ENCODE peak calls at places on chromosomes 2 and 18, in six cellular contexts. H, U, D, S, F and M are unnamed samples.

GRCh38 chr18:44958450-44958849 is 277.8 kb downstream of the SETBP1 start:
- DNase-seq in H (no peak), U (no peak), D (no peak), S (no peak), F (no peak), M (no peak)

GRCh38 chr2:233414777-233415570 is 60.7 kb downstream of the DGKD start:
- DNase-seq in H (no peak), U (no peak), D (no peak), S (no peak), F (no peak), M (no peak)

GRCh38 chr2:63827749-63828148 is 13.9 kb upstream of the UGP2 start:
- DNase-seq in H (no peak), U (no peak), D (no peak), S (peak; percentile 43), F (no peak), M (peak; percentile 92)

GRCh38 chr2:217687771-217688170 is 315.0 kb downstream of the TNS1 start:
- DNase-seq in H (no peak), U (no peak), D (no peak), S (no peak), F (no peak), M (no peak)

GRCh38 chr18:68803371-68803770 is 5.5 kb downstream of the CCDC102B start:
- DNase-seq in H (no peak), U (no peak), D (no peak), S (no peak), F (no peak), M (no peak)

GRCh38 chr2:105038383-105039061 is 653 bp downstream of the MRPS9 start:
- DNase-seq in H (no peak), U (peak; percentile 4), D (no peak), S (no peak), F (no peak), M (no peak)

GRCh38 chr2:52128081-52128480 is 1096.1 kb upstream of the NRXN1 start:
- DNase-seq in H (peak; percentile 20), U (no peak), D (no peak), S (no peak), F (no peak), M (no peak)

GRCh38 chr2:12169721-12170120 is 423.3 kb downstream of the LPIN1 start:
- DNase-seq in H (no peak), U (no peak), D (no peak), S (no peak), F (no peak), M (no peak)

GRCh38 chr2:122519366-122519765 is 763.9 kb downstream of the TSN start:
- DNase-seq in H (no peak), U (no peak), D (no peak), S (peak; percentile 1), F (no peak), M (peak; percentile 6)

GRCh38 chr2:205995260-205995659 is 90.7 kb downstream of the INO80D start:
- DNase-seq in H (no peak), U (no peak), D (no peak), S (no peak), F (no peak), M (no peak)

GRCh38 chr2:98025481-98026037 is 29.8 kb upstream of the TMEM131 start:
- DNase-seq in H (no peak), U (no peak), D (no peak), S (no peak), F (no peak), M (no peak)

GRCh38 chr2:196586511-196586991 is 53.0 kb upstream of the CCDC150 start:
- DNase-seq in H (no peak), U (no peak), D (no peak), S (peak; percentile 2), F (no peak), M (no peak)

GRCh38 chr2:72109291-72109690 is 38.4 kb downstream of the CYP26B1 start:
- DNase-seq in H (no peak), U (no peak), D (no peak), S (no peak), F (no peak), M (no peak)

GRCh38 chr18:34691626-34692025 is 18.5 kb upstream of the DTNA start:
- DNase-seq in H (no peak), U (no peak), D (no peak), S (no peak), F (no peak), M (no peak)

GRCh38 chr2:85577386-85578242 is at the start of gene VAMP8:
- DNase-seq in H (peak; percentile 86), U (no peak), D (peak; percentile 53), S (peak; percentile 77), F (no peak), M (peak; percentile 44)

GRCh38 chr2:3001595-3002184 is 375.9 kb downstream of the EIPR1 start:
- DNase-seq in H (peak; percentile 8), U (no peak), D (no peak), S (peak; percentile 18), F (no peak), M (no peak)

GRCh38 chr2:105604938-105605337 is 139.8 kb upstream of the NCK2 start:
- DNase-seq in H (no peak), U (no peak), D (no peak), S (no peak), F (no peak), M (no peak)

GRCh38 chr2:85064927-85065630 is 68.1 kb upstream of the TCF7L1 start:
- DNase-seq in H (no peak), U (peak; percentile 73), D (no peak), S (no peak), F (no peak), M (no peak)

GRCh38 chr2:177249038-177249437 is 15.5 kb downstream of the NFE2L2 start:
- DNase-seq in H (no peak), U (no peak), D (no peak), S (no peak), F (no peak), M (no peak)

GRCh38 chr2:161569401-161569800 is 54.8 kb upstream of the SLC4A10 start:
- DNase-seq in H (no peak), U (no peak), D (no peak), S (no peak), F (no peak), M (no peak)

GRCh38 chr2:50225021-50225928 is 806.7 kb downstream of the NRXN1 start:
- DNase-seq in H (no peak), U (no peak), D (peak; percentile 43), S (no peak), F (no peak), M (no peak)

GRCh38 chr18:58091099-58091611 is 47.1 kb downstream of the NEDD4L start:
- DNase-seq in H (no peak), U (no peak), D (no peak), S (no peak), F (peak; percentile 72), M (no peak)

GRCh38 chr2:149258531-149258930 is 71.9 kb upstream of the LYPD6 start:
- DNase-seq in H (no peak), U (no peak), D (no peak), S (no peak), F (no peak), M (no peak)

GRCh38 chr2:27489118-27489497 is 435 bp downstream of the IFT172 start:
- DNase-seq in H (no peak), U (peak; percentile 36), D (no peak), S (peak; percentile 34), F (no peak), M (peak; percentile 44)

GRCh38 chr2:217919781-217920351 is 82.9 kb downstream of the TNS1 start:
- DNase-seq in H (no peak), U (no peak), D (peak; percentile 60), S (no peak), F (no peak), M (no peak)

GRCh38 chr2:200022511-200022910 is 67.1 kb downstream of the MAIP1 start:
- DNase-seq in H (no peak), U (no peak), D (no peak), S (no peak), F (no peak), M (no peak)

DNA sequence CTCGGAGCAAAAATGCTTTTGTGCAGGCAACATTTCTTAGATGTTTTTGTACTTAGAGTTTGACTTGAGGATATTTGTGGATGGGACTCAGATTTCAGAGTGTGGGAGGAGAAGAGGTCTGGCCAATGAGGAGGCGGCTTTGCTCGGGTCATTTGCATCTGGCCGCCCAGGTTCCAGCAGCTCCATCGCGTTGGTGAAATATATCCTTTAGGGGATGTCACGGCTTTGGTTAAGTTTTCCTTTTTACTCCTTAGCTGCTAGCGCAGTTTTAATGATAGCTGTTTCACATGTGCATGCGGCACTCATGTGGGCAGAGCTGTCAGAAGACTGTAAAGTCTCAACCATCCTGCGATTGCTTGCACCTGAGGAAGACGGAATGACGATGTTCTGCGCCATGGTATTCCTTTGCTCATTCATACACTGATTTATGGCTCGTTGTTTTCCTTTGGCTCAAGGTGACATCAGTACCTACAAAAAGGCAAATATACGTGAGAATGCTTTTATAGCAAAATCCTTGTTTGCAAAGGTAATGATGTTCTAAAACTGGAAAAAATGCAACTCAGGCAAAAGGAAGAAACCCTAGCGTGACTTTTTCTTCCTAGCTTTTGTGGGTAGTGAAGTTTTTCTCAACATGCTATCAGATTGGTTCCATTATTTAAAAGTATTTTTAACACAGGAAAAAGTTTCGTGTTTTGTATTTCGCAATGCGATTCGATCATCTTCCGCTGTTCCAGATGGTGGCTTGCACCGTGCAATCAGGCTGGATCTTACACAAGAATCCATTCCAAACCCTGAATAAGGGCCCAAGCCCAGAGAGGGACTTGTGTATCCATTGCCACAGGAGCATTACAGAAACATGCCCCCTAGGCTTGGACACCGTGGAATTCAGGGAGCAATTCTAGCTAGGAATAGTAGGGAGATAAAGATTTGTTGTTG is 70.5 kb upstream of the ZNF516 start:
- DNase-seq in H (peak; percentile 96), U (peak; percentile 55), D (peak; percentile 31), S (peak; percentile 27), F (no peak), M (peak; percentile 63)
- TF ChIP-seq GABPA in H (peak; percentile 17), U (no peak), D (no peak), S (no peak), F (no peak), M (no peak)

DNA sequence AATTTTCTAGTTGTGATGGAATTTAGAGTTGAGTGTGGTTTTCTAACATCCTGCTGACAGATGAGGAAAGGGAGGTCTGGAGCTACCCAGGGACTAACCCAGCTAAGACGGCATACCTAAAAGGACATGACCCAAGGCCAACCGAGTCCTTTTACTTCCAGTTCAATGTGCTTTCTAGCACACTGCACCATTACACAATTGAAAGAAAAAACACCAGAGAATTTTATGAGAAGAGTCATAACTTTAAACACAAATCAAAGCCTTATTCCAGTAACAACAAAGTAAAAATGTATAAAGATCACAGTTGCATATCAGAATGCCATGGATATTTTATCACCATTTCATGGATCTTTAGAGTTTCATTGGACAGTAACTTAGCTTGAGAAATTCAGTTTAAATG is 480.3 kb downstream of the MEIS1 start:
- DNase-seq in H (no peak), U (no peak), D (no peak), S (no peak), F (no peak), M (no peak)
- TF ChIP-seq GABPA in H (no peak), U (no peak), D (no peak), S (no peak), F (no peak), M (no peak)

GRCh38 chr2:221529943-221530652 is 42.0 kb downstream of the EPHA4 start:
- DNase-seq in H (no peak), U (no peak), D (no peak), S (no peak), F (no peak), M (no peak)
- TF ChIP-seq GABPA in H (no peak), U (no peak), D (no peak), S (no peak), F (no peak), M (no peak)

DNA sequence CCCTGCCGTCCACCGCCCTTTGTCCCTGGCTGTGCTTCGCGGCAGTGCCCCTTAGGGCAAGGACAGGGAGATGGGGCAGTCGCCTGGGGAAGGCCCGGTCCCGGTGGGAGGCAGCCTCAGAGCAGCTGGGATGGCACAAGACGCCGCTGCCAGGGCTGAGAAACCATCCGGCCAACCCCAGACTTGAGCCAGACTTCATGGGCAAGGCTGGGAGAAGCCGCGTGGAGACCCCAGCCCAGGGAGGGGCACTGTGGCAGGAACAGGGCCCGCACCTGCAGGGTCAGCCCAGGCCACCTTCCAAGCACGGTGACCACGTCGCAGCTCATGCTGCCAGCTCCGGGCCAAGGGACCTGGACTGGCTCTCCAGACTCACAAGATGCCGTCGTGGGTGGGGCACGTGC is 84.0 kb downstream of the NFATC1 start:
- DNase-seq in H (no peak), U (no peak), D (no peak), S (no peak), F (no peak), M (no peak)
- TF ChIP-seq GABPA in H (no peak), U (no peak), D (no peak), S (no peak), F (no peak), M (no peak)